ENCODE peak calls at places on chromosomes 11 and 22, in eight cellular contexts. S, F, J, O, U, B, X and W are unnamed samples.
A peak's percentile ranks its signal among the peaks of the same experiment; 100 is the strongest.

GRCh38 chr11:2911088-2912037 is 17.9 kb downstream of the PHLDA2 start:
- DNase-seq in X (no peak), S (no peak), B (no peak), F (no peak), O (no peak), J (peak; percentile 50), U (no peak), W (no peak)

GRCh38 chr11:111878385-111878765 is 590 bp downstream of the FDXACB1 start:
- DNase-seq in U (no peak), X (peak; percentile 1), B (peak; percentile 36), O (no peak), F (no peak), J (no peak), S (no peak), W (no peak)

GRCh38 chr22:32801436-32802290 is at the start of gene TIMP3:
- DNase-seq in J (peak; percentile 66), S (peak; percentile 91), O (peak; percentile 94), B (peak; percentile 65), U (peak; percentile 95), X (peak; percentile 81), F (peak; percentile 78), W (peak; percentile 95)

GRCh38 chr22:45497268-45497667 is 5.4 kb upstream of the FBLN1 start:
- DNase-seq in B (peak; percentile 44), U (no peak), S (no peak), O (no peak), F (no peak), X (no peak), J (no peak), W (no peak)

GRCh38 chr11:73201249-73201648 is 16.8 kb upstream of the P2RY2 start:
- DNase-seq in F (no peak), X (no peak), J (no peak), S (no peak), B (peak; percentile 33), O (no peak), U (no peak), W (peak; percentile 64)

GRCh38 chr11:93908689-93909088 is 58.3 kb upstream of the VSTM5 start:
- DNase-seq in J (peak; percentile 76), O (no peak), B (peak; percentile 77), U (no peak), S (peak; percentile 96), F (no peak), X (peak; percentile 48), W (no peak)

GRCh38 chr11:26335903-26336302 is 4.0 kb downstream of the ANO3 start:
- DNase-seq in U (no peak), J (no peak), B (peak; percentile 69), F (no peak), X (no peak), O (no peak), S (no peak), W (no peak)

GRCh38 chr22:40040927-40041326 is 46.2 kb downstream of the FAM83F start:
- DNase-seq in O (no peak), J (peak; percentile 67), B (peak; percentile 74), F (no peak), S (peak; percentile 56), X (no peak), U (peak; percentile 5), W (peak; percentile 64)

GRCh38 chr11:65121447-65121864 is 478 bp downstream of the FAU start:
- DNase-seq in O (no peak), S (no peak), B (no peak), J (no peak), X (no peak), F (no peak), U (no peak), W (peak; percentile 64)

GRCh38 chr22:29992341-29993275 is 87.7 kb upstream of the HORMAD2 start:
- DNase-seq in X (no peak), F (no peak), O (no peak), S (no peak), B (no peak), U (no peak), J (peak; percentile 90), W (no peak)

GRCh38 chr11:34366522-34366921 is 8.7 kb upstream of the ABTB2 start:
- DNase-seq in O (no peak), S (no peak), F (no peak), U (no peak), J (no peak), B (peak; percentile 53), X (no peak), W (no peak)

GRCh38 chr11:126197277-126197939 is 14.0 kb downstream of the RPUSD4 start:
- DNase-seq in J (peak; percentile 28), F (no peak), S (peak; percentile 69), O (no peak), U (no peak), X (no peak), B (no peak), W (no peak)

GRCh38 chr11:2744166-2744565 is 44.4 kb upstream of the KCNQ1OT1 start:
- DNase-seq in F (no peak), O (no peak), X (no peak), U (no peak), B (no peak), J (peak; percentile 38), S (no peak), W (peak; percentile 28)

GRCh38 chr22:50009765-50010675 is 2.5 kb downstream of the IL17REL start:
- DNase-seq in U (no peak), F (no peak), O (no peak), S (no peak), X (no peak), B (no peak), J (no peak), W (no peak)

GRCh38 chr22:38316340-38317236 is 645 bp downstream of the CSNK1E start:
- DNase-seq in U (peak; percentile 61), F (no peak), X (no peak), S (peak; percentile 59), O (peak; percentile 86), B (peak; percentile 56), J (peak; percentile 51), W (peak; percentile 90)

GRCh38 chr22:39462443-39463147 is 5.8 kb downstream of the MGAT3 start:
- DNase-seq in U (peak; percentile 65), J (no peak), O (no peak), X (no peak), B (no peak), S (no peak), F (no peak), W (no peak)

GRCh38 chr11:117058761-117059233 is 39.4 kb downstream of the SIK3 start:
- DNase-seq in J (no peak), X (peak; percentile 69), B (peak; percentile 86), U (no peak), O (no peak), S (peak; percentile 70), F (no peak), W (no peak)